ENCODE peak calls at places on chromosomes 12 and 14, in nine cellular contexts. M is neural progenitor cell, Y is gastrocnemius medialis, Z is psoas muscle, D is GM12865, J is adrenal gland, G is neuronal stem cell, B is fibroblast of the aortic adventitia, U is astrocyte of the cerebellum. X is an unnamed sample.

GRCh38 chr14:23445773-23446172 is 10.3 kb upstream of the MYH7 start:
- DNase-seq in M (no peak), Y (peak; percentile 61), Z (no peak), D (peak; percentile 44), J (no peak), G (no peak), B (no peak), U (no peak), X (peak; percentile 12)

GRCh38 chr12:57740656-57741412 is 2.3 kb upstream of the AGAP2 start:
- DNase-seq in M (no peak), Y (no peak), Z (no peak), D (peak; percentile 85), J (no peak), G (no peak), B (no peak), U (no peak), X (peak; percentile 83)

GRCh38 chr12:70763666-70764065 is 126.4 kb upstream of the PTPRB start:
- DNase-seq in M (no peak), Y (no peak), Z (no peak), D (no peak), J (no peak), G (no peak), B (no peak), U (no peak), X (no peak)

GRCh38 chr12:68235576-68235975 is 10.0 kb upstream of the IL26 start:
- DNase-seq in M (no peak), Y (no peak), Z (no peak), D (no peak), J (no peak), G (no peak), B (no peak), U (no peak), X (no peak)

GRCh38 chr12:45409966-45410365 is 194.1 kb downstream of the ANO6 start:
- DNase-seq in M (no peak), Y (peak; percentile 68), Z (peak; percentile 46), D (no peak), J (peak; percentile 19), G (no peak), B (peak; percentile 82), U (peak; percentile 55), X (no peak)

GRCh38 chr14:103839569-103839968 is 7.8 kb downstream of the PPP1R13B start:
- DNase-seq in M (no peak), Y (no peak), Z (no peak), D (no peak), J (no peak), G (no peak), B (no peak), U (no peak), X (no peak)

GRCh38 chr12:77229640-77230442 is 164.5 kb upstream of the E2F7 start:
- DNase-seq in M (no peak), Y (no peak), Z (no peak), D (no peak), J (no peak), G (no peak), B (peak; percentile 94), U (no peak), X (no peak)

GRCh38 chr14:23299558-23299957 is 3.1 kb downstream of the PPP1R3E start:
- DNase-seq in M (no peak), Y (no peak), Z (no peak), D (peak; percentile 60), J (no peak), G (no peak), B (peak; percentile 84), U (no peak), X (peak; percentile 28)

GRCh38 chr14:70770490-70770889 is 38.8 kb downstream of the MAP3K9 start:
- DNase-seq in M (no peak), Y (no peak), Z (no peak), D (no peak), J (no peak), G (no peak), B (no peak), U (no peak), X (no peak)

GRCh38 chr12:85835417-85835809 is 796 bp downstream of the RASSF9 start:
- DNase-seq in M (peak; percentile 12), Y (no peak), Z (no peak), D (no peak), J (no peak), G (no peak), B (peak; percentile 78), U (peak; percentile 27), X (no peak)

GRCh38 chr12:131088701-131089525 is 135.2 kb downstream of the ADGRD1 start:
- DNase-seq in M (no peak), Y (no peak), Z (peak; percentile 9), D (no peak), J (no peak), G (no peak), B (no peak), U (no peak), X (no peak)

GRCh38 chr14:93262446-93262845 is 55.4 kb downstream of the UBR7 start:
- DNase-seq in M (no peak), Y (no peak), Z (no peak), D (no peak), J (no peak), G (no peak), B (no peak), U (no peak), X (no peak)

GRCh38 chr14:62709773-62710172 is 335.5 kb downstream of the KCNH5 start:
- DNase-seq in M (no peak), Y (no peak), Z (no peak), D (no peak), J (no peak), G (no peak), B (no peak), U (no peak), X (no peak)

GRCh38 chr14:61140271-61140670 is 140.9 kb downstream of the TMEM30B start:
- DNase-seq in M (no peak), Y (no peak), Z (no peak), D (no peak), J (no peak), G (no peak), B (peak; percentile 36), U (no peak), X (no peak)

GRCh38 chr12:108495054-108495453 is 20.0 kb upstream of the FICD start:
- DNase-seq in M (peak; percentile 66), Y (no peak), Z (no peak), D (peak; percentile 68), J (no peak), G (peak; percentile 33), B (peak; percentile 17), U (no peak), X (no peak)

GRCh38 chr12:15631007-15631715 is 158.0 kb downstream of the EPS8 start:
- DNase-seq in M (no peak), Y (no peak), Z (no peak), D (peak; percentile 64), J (no peak), G (no peak), B (no peak), U (no peak), X (no peak)

GRCh38 chr12:124568431-124569374 is 1.3 kb upstream of the NCOR2 start:
- DNase-seq in M (peak; percentile 64), Y (peak; percentile 63), Z (peak; percentile 81), D (peak; percentile 78), J (peak; percentile 76), G (no peak), B (peak; percentile 97), U (peak; percentile 98), X (peak; percentile 90)

GRCh38 chr12:79058342-79058741 is 193.8 kb downstream of the SYT1 start:
- DNase-seq in M (no peak), Y (no peak), Z (no peak), D (no peak), J (no peak), G (no peak), B (peak; percentile 67), U (peak; percentile 57), X (peak; percentile 73)

GRCh38 chr14:52840916-52841315 is 49.5 kb upstream of the GNPNAT1 start:
- DNase-seq in M (no peak), Y (peak; percentile 17), Z (no peak), D (no peak), J (peak; percentile 47), G (no peak), B (peak; percentile 74), U (no peak), X (peak; percentile 23)

GRCh38 chr14:79376557-79376956 is 834.7 kb downstream of the DIO2 start:
- DNase-seq in M (no peak), Y (no peak), Z (no peak), D (no peak), J (no peak), G (no peak), B (no peak), U (no peak), X (no peak)

GRCh38 chr14:85587152-85587697 is 57.3 kb downstream of the FLRT2 start:
- DNase-seq in M (no peak), Y (no peak), Z (no peak), D (no peak), J (no peak), G (no peak), B (peak; percentile 90), U (peak; percentile 77), X (peak; percentile 79)
- H3K4me3 ChIP-seq in M (no peak overlapping the region), Y (no peak overlapping the region), Z (no peak overlapping the region), D (no peak overlapping the region), J (no peak overlapping the region), G (no peak overlapping the region), B (no peak overlapping the region), U (no peak overlapping the region), X (no peak overlapping the region)

GRCh38 chr14:69571879-69572633 is 2.6 kb downstream of the CCDC177 start:
- DNase-seq in M (no peak), Y (no peak), Z (peak; percentile 28), D (no peak), J (peak; percentile 30), G (no peak), B (no peak), U (no peak), X (no peak)
- H3K4me3 ChIP-seq in M (no peak overlapping the region), Y (peak overlapping the region; percentile 41), Z (peak overlapping the region; percentile 66), D (no peak overlapping the region), J (no peak overlapping the region), G (no peak overlapping the region), B (peak overlapping the region; percentile 48), U (no peak overlapping the region), X (no peak overlapping the region)

GRCh38 chr12:110466791-110467190 is 1.3 kb downstream of the GPN3 start:
- DNase-seq in M (no peak), Y (no peak), Z (no peak), D (no peak), J (no peak), G (no peak), B (no peak), U (no peak), X (no peak)
- H3K4me3 ChIP-seq in M (peak overlapping the region; percentile 96), Y (peak overlapping the region; percentile 89), Z (peak overlapping the region; percentile 72), D (peak overlapping the region; percentile 99), J (no peak overlapping the region), G (peak overlapping the region; percentile 62), B (peak overlapping the region; percentile 7), U (no peak overlapping the region), X (no peak overlapping the region)

DNA sequence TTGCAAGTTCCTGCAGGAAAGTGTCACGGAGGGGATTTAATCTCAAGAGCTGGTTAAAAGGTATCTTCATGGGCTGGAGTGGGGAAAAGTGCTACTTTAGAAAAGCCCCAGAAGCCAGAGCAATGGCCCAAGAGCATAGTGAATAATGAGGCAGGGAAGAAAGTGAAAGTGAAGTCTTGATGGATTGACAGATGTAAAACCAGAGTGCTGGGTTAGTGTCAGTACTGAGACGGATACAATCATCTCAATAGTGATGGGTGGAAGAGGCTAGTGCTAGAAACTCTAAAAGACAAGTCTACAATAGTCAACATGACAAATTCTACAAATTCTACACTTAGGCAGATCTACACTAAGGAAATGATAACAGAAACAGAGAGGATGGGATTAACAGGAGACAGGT is 68.1 kb downstream of the CIT start:
- DNase-seq in M (no peak), Y (no peak), Z (no peak), D (peak; percentile 15), J (no peak), G (no peak), B (no peak), U (no peak), X (no peak)
- H3K4me3 ChIP-seq in M (no peak overlapping the region), Y (no peak overlapping the region), Z (no peak overlapping the region), D (no peak overlapping the region), J (no peak overlapping the region), G (no peak overlapping the region), B (no peak overlapping the region), U (no peak overlapping the region), X (no peak overlapping the region)